ENCODE peak calls at places on chromosome 6, in nine cellular contexts. H, U, E, K, N, D, B, V and I are unnamed samples.

GRCh38 chr6:11535801-11536230 is 1.7 kb upstream of the TMEM170B start:
- DNase-seq in H (peak; percentile 32), U (peak; percentile 12), E (no peak), K (no peak), N (no peak), D (no peak), B (no peak), V (peak; percentile 17), I (no peak)

GRCh38 chr6:167314180-167314821 is 10.6 kb upstream of the TTLL2 start:
- DNase-seq in H (no peak), U (no peak), E (no peak), K (no peak), N (no peak), D (no peak), B (no peak), V (no peak), I (no peak)

GRCh38 chr6:4348462-4349112 is 213.2 kb upstream of the ECI2 start:
- DNase-seq in H (no peak), U (no peak), E (no peak), K (no peak), N (no peak), D (peak; percentile 31), B (no peak), V (peak; percentile 14), I (no peak)

GRCh38 chr6:4973972-4974885 is 29.6 kb downstream of the RPP40 start:
- DNase-seq in H (no peak), U (peak; percentile 11), E (peak; percentile 33), K (no peak), N (no peak), D (no peak), B (no peak), V (peak; percentile 42), I (peak; percentile 12)

GRCh38 chr6:15513801-15514711 is 148.8 kb downstream of the DTNBP1 start:
- DNase-seq in H (no peak), U (no peak), E (no peak), K (no peak), N (no peak), D (no peak), B (no peak), V (no peak), I (no peak)

GRCh38 chr6:8904754-8905153 is 469.4 kb upstream of the SLC35B3 start:
- DNase-seq in H (peak; percentile 1), U (no peak), E (no peak), K (no peak), N (no peak), D (no peak), B (no peak), V (no peak), I (no peak)

GRCh38 chr6:49506569-49507111 is 6.9 kb downstream of the GLYATL3 start:
- DNase-seq in H (peak; percentile 58), U (no peak), E (no peak), K (no peak), N (no peak), D (no peak), B (no peak), V (no peak), I (no peak)

GRCh38 chr6:154842828-154843227 is 109.6 kb downstream of the SCAF8 start:
- DNase-seq in H (no peak), U (no peak), E (no peak), K (no peak), N (no peak), D (no peak), B (no peak), V (no peak), I (no peak)

GRCh38 chr6:84652356-84653026 is 111.9 kb downstream of the TBX18 start:
- DNase-seq in H (no peak), U (no peak), E (no peak), K (peak; percentile 94), N (no peak), D (no peak), B (no peak), V (peak; percentile 74), I (peak; percentile 78)

GRCh38 chr6:97401533-97401932 is 118.5 kb upstream of the MMS22L start:
- DNase-seq in H (no peak), U (no peak), E (no peak), K (peak; percentile 18), N (no peak), D (no peak), B (no peak), V (peak; percentile 4), I (peak; percentile 17)

GRCh38 chr6:41423002-41423401 is 87.6 kb downstream of the NCR2 start:
- DNase-seq in H (no peak), U (no peak), E (no peak), K (no peak), N (no peak), D (no peak), B (no peak), V (no peak), I (no peak)

GRCh38 chr6:112176175-112176574 is 78.2 kb downstream of the LAMA4 start:
- DNase-seq in H (peak; percentile 88), U (no peak), E (no peak), K (no peak), N (no peak), D (no peak), B (no peak), V (no peak), I (no peak)

GRCh38 chr6:112781236-112781635 is 434.1 kb downstream of the RFPL4B start:
- DNase-seq in H (no peak), U (peak; percentile 58), E (no peak), K (no peak), N (no peak), D (no peak), B (no peak), V (no peak), I (no peak)

GRCh38 chr6:18183736-18184135 is 28.5 kb downstream of the KDM1B start:
- DNase-seq in H (no peak), U (no peak), E (no peak), K (no peak), N (no peak), D (no peak), B (no peak), V (no peak), I (no peak)

GRCh38 chr6:44657201-44657824 is 269.8 kb downstream of the CDC5L start:
- DNase-seq in H (no peak), U (no peak), E (no peak), K (no peak), N (no peak), D (no peak), B (no peak), V (no peak), I (no peak)

GRCh38 chr6:106801256-106801655 is 171.9 kb downstream of the QRSL1 start:
- DNase-seq in H (no peak), U (no peak), E (no peak), K (no peak), N (no peak), D (no peak), B (no peak), V (no peak), I (no peak)

GRCh38 chr6:148577687-148578488 is 168.9 kb upstream of the UST start:
- DNase-seq in H (peak; percentile 52), U (peak; percentile 73), E (peak; percentile 80), K (no peak), N (peak; percentile 79), D (peak; percentile 53), B (peak; percentile 24), V (peak; percentile 91), I (no peak)

GRCh38 chr6:52115145-52115741 is 27.8 kb upstream of the PKHD1 start:
- DNase-seq in H (no peak), U (no peak), E (no peak), K (no peak), N (no peak), D (no peak), B (no peak), V (no peak), I (no peak)